ENCODE peak calls at places on chromosomes 6 and 20, in four cellular contexts. I, P, G and F are unnamed samples.

GRCh38 chr6:160386869-160387518 is 38.8 kb downstream of the SLC22A3 start:
- DNase-seq in P (no peak), I (no peak), G (no peak), F (no peak)

GRCh38 chr6:26187981-26188635 is 100.9 kb downstream of the HFE start:
- DNase-seq in G (peak; percentile 33), P (no peak), I (peak; percentile 52), F (no peak)

GRCh38 chr20:19895761-19896160 is 121.4 kb upstream of the NAA20 start:
- DNase-seq in P (no peak), G (no peak), I (no peak), F (no peak)

GRCh38 chr20:51487525-51488279 is 54.8 kb downstream of the NFATC2 start:
- DNase-seq in P (no peak), I (peak; percentile 24), G (no peak), F (no peak)

GRCh38 chr6:108123946-108124345 is 41.9 kb upstream of the NR2E1 start:
- DNase-seq in P (no peak), I (no peak), G (no peak), F (no peak)

GRCh38 chr6:5541751-5542432 is 280.6 kb downstream of the FARS2 start:
- DNase-seq in I (no peak), P (no peak), G (no peak), F (no peak)

GRCh38 chr6:82904860-82905259 is 160.8 kb downstream of the UBE3D start:
- DNase-seq in P (no peak), G (no peak), I (no peak), F (no peak)

GRCh38 chr6:169976301-169977081 is 225.1 kb downstream of the ERMARD start:
- DNase-seq in I (no peak), P (no peak), G (no peak), F (no peak)

GRCh38 chr6:158718431-158719126 is 68.7 kb downstream of the SYTL3 start:
- DNase-seq in G (no peak), I (peak; percentile 68), P (no peak), F (no peak)

GRCh38 chr6:49849121-49849907 is 17.0 kb downstream of the CRISP1 start:
- DNase-seq in G (no peak), I (peak; percentile 66), P (no peak), F (no peak)

GRCh38 chr6:10576226-10576625 is 55.1 kb downstream of the GCNT2 start:
- DNase-seq in P (no peak), I (no peak), G (no peak), F (no peak)

GRCh38 chr6:145887969-145888368 is 73.4 kb upstream of the FBXO30 start:
- DNase-seq in P (no peak), I (no peak), G (no peak), F (no peak)

GRCh38 chr6:25279748-25280616 is 808 bp downstream of the CARMIL1 start:
- DNase-seq in P (no peak), G (no peak), I (peak; percentile 19), F (peak; percentile 17)

GRCh38 chr6:39088331-39088730 is 26.7 kb downstream of the SAYSD1 start:
- DNase-seq in G (no peak), P (no peak), I (peak; percentile 51), F (no peak)

GRCh38 chr6:142856857-142857608 is 87.9 kb downstream of the HIVEP2 start:
- DNase-seq in I (no peak), G (no peak), P (no peak), F (no peak)

GRCh38 chr6:74735304-74735703 is 470.5 kb downstream of the COL12A1 start:
- DNase-seq in I (no peak), G (no peak), P (no peak), F (no peak)
- TF ChIP-seq POLR2AphosphoS5 in I (no peak), G (no peak), P (no peak), F (no peak)

DNA sequence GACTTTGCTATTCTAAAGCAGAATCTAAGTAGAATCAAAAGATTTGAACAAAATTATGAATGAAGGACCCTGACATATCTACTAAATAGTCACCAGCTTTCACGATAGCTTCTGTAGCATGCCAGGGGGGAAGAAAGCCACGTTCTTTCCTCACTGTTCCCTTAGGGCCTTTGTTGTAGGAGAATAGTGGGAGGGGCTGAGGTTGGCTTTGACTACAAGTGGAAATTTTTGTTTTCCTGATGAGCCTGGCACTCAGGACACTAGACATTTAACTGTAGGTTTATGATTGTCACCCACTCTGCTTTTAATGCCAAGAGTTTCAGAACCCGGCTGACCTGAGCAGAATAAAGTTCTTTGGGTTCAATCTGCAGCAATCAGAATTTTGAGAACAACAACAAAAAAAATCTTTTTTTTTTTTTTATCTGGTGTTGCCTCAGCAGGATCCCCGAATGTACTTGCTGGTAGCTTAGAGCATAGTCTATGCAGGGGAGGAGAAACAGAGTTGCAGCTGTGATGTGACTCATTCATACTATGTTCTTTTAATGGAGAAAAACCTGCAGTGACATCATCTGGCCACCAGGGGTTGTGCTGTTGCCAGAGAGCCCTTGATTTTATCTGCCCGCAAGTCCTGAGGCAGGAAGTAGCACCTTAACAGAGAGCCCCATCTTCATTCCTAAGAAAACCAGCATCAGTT is 38.5 kb downstream of the TPD52L1 start:
- DNase-seq in G (peak; percentile 39), I (peak; percentile 77), P (peak; percentile 7), F (peak; percentile 22)
- TF ChIP-seq SPI1 in G (no peak), I (peak; percentile 55), P (no peak), F (peak; percentile 10)

DNA sequence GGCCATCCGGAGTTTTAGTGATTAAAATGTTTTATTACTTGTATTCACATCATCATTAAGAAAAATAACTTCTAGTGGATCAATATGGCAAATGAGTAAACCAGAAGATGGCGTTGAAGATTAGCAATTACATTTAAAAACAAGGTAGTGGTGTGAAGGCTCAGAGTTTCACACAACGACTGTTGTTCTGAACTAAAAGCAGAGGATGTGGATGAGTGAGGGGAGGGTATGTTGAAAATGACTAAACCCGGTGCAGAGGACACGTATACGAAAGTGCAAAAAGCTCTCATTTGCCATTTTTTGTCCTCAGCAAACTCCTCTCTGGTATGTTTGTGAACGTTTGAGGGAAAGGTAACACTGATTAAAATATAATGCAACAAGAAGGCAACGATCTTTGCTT is 1.9 kb upstream of the IRF4 start:
- DNase-seq in G (no peak), I (no peak), P (peak; percentile 86), F (no peak)
- TF ChIP-seq POLR2AphosphoS5 in G (no peak), I (no peak), P (peak; percentile 78), F (peak; percentile 72)

GRCh38 chr20:1013566-1014340 is 11.6 kb upstream of the RSPO4 start:
- DNase-seq in I (no peak), P (no peak), G (no peak), F (no peak)
- TF ChIP-seq SPI1 in I (no peak), P (no peak), G (no peak), F (no peak)

GRCh38 chr6:42978487-42978792 is 541 bp downstream of the PEX6 start:
- DNase-seq in G (no peak), P (no peak), I (peak; percentile 81), F (no peak)
- TF ChIP-seq POLR2AphosphoS5 in G (no peak), P (no peak), I (peak; percentile 33), F (no peak)

GRCh38 chr6:23176471-23176870 is 607.1 kb downstream of the HDGFL1 start:
- DNase-seq in P (no peak), G (no peak), I (no peak), F (no peak)

GRCh38 chr6:23175391-23175790 is 606.0 kb downstream of the HDGFL1 start:
- DNase-seq in G (no peak), P (no peak), I (no peak), F (no peak)

GRCh38 chr6:23170044-23170443 is 600.7 kb downstream of the HDGFL1 start:
- DNase-seq in G (no peak), I (no peak), P (no peak), F (no peak)

GRCh38 chr6:23174781-23175361 is 605.5 kb downstream of the HDGFL1 start:
- DNase-seq in G (no peak), P (no peak), I (no peak), F (no peak)

GRCh38 chr6:23173231-23173630 is 603.9 kb downstream of the HDGFL1 start:
- DNase-seq in P (no peak), G (no peak), I (no peak), F (no peak)
- TF ChIP-seq SPI1 in P (no peak), G (no peak), I (no peak), F (no peak)